ENCODE peak calls at places on chromosomes 2 and 18, in four cellular contexts. Q is WTC11, I is K562, G is GM12878. X is an unnamed sample.

GRCh38 chr2:25161055-25161781 is 7.2 kb downstream of the POMC start:
- DNase-seq in Q (peak), I (no peak), G (no peak), X (no peak)

GRCh38 chr2:28276076-28276618 is 116.5 kb upstream of the FOSL2 start:
- DNase-seq in Q (no peak), I (peak), G (peak), X (no peak)

GRCh38 chr18:56196495-56197225 is 441.7 kb downstream of the TXNL1 start:
- DNase-seq in Q (no peak), I (no peak), G (no peak), X (no peak)

GRCh38 chr2:46305177-46305576 is 8.0 kb downstream of the EPAS1 start:
- DNase-seq in Q (no peak), I (no peak), G (no peak), X (no peak)

GRCh38 chr2:21007129-21008013 is 36.5 kb downstream of the APOB start:
- DNase-seq in Q (no peak), I (no peak), G (no peak), X (no peak)

GRCh38 chr2:111671426-111672150 is 212.4 kb downstream of the ANAPC1 start:
- DNase-seq in Q (no peak), I (no peak), G (no peak), X (no peak)

GRCh38 chr2:238876232-238876630 is 28.3 kb downstream of the TWIST2 start:
- DNase-seq in Q (no peak), I (no peak), G (no peak), X (no peak)

GRCh38 chr2:3488768-3489448 is 30.4 kb downstream of the ADI1 start:
- DNase-seq in Q (no peak), I (no peak), G (no peak), X (peak)

GRCh38 chr18:37243756-37244155 is 321.8 kb downstream of the CELF4 start:
- DNase-seq in Q (peak), I (no peak), G (no peak), X (no peak)

GRCh38 chr2:109376796-109377495 is 236.8 kb downstream of the SEPTIN10 start:
- DNase-seq in Q (no peak), I (no peak), G (no peak), X (no peak)

GRCh38 chr2:208183526-208183925 is 6.3 kb downstream of the C2orf80 start:
- DNase-seq in Q (peak), I (no peak), G (no peak), X (no peak)

GRCh38 chr2:219453691-219454131 is 19.1 kb downstream of the SPEG start:
- DNase-seq in Q (no peak), I (no peak), G (no peak), X (peak)

GRCh38 chr2:226122067-226122466 is 677.6 kb downstream of the IRS1 start:
- DNase-seq in Q (no peak), I (no peak), G (no peak), X (no peak)

GRCh38 chr2:96594701-96595152 is 43.4 kb downstream of the KANSL3 start:
- DNase-seq in Q (no peak), I (no peak), G (no peak), X (no peak)

GRCh38 chr2:58594175-58594574 is 353.1 kb upstream of the FANCL start:
- DNase-seq in Q (peak), I (peak), G (no peak), X (peak)

GRCh38 chr2:218857371-218858137 is 2.1 kb upstream of the WNT6 start:
- DNase-seq in Q (no peak), I (no peak), G (no peak), X (peak)

GRCh38 chr2:110802213-110802932 is 70.0 kb downstream of the ACOXL start:
- DNase-seq in Q (no peak), I (no peak), G (no peak), X (no peak)

GRCh38 chr18:6747646-6748045 is 18.1 kb downstream of the ARHGAP28 start:
- DNase-seq in Q (no peak), I (no peak), G (no peak), X (no peak)

GRCh38 chr2:164150601-164151000 is 414.8 kb upstream of the FIGN start:
- DNase-seq in Q (no peak), I (no peak), G (no peak), X (no peak)

GRCh38 chr18:48475635-48476549 is 62.9 kb upstream of the CTIF start:
- DNase-seq in Q (peak), I (peak), G (peak), X (peak)

GRCh38 chr2:72963423-72964145 is 46.3 kb downstream of the EMX1 start:
- DNase-seq in Q (peak), I (no peak), G (no peak), X (peak)

GRCh38 chr18:76970749-76971148 is 148.4 kb downstream of the ZNF236 start:
- DNase-seq in Q (no peak), I (no peak), G (no peak), X (no peak)

GRCh38 chr2:113105047-113105446 is 22.4 kb upstream of the IL1RN start:
- DNase-seq in Q (no peak), I (peak), G (no peak), X (no peak)

GRCh38 chr18:50853863-50854271 is 25.1 kb upstream of the ME2 start:
- DNase-seq in Q (no peak), I (no peak), G (no peak), X (no peak)

GRCh38 chr18:37553633-37554398 is 11.8 kb downstream of the CELF4 start:
- DNase-seq in Q (peak), I (peak), G (no peak), X (no peak)

GRCh38 chr2:100981011-100981410 is 21.1 kb upstream of the RPL31 start:
- DNase-seq in Q (no peak), I (no peak), G (no peak), X (no peak)

GRCh38 chr2:55887351-55887750 is 36.2 kb downstream of the EFEMP1 start:
- DNase-seq in Q (no peak), I (no peak), G (no peak), X (no peak)

GRCh38 chr2:55887906-55888625 is 35.5 kb downstream of the EFEMP1 start:
- DNase-seq in Q (no peak), I (no peak), G (no peak), X (no peak)

GRCh38 chr2:55894720-55895119 is 28.9 kb downstream of the EFEMP1 start:
- DNase-seq in Q (no peak), I (no peak), G (no peak), X (no peak)

GRCh38 chr2:55888941-55889340 is 34.6 kb downstream of the EFEMP1 start:
- DNase-seq in Q (no peak), I (no peak), G (no peak), X (no peak)

DNA sequence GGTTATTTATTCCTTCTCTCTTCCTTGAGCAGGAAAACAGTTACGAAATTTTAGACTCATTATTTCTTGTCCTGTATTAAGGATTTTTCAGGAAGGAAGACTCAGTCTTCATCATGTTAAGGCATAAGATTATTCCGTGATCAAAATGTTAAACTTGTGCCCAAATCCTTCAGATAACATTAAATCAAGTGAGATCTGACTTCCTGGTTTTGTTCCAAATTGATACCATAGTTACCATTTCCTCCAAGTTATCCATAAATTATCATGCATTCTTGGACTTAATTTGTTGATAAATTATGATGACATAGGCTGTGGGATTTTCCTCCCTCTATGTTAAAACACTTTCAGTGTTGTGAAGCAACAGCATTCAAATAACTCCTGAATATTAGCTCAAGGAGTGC is 31.9 kb downstream of the EFEMP1 start:
- DNase-seq in Q (no peak), I (no peak), G (no peak), X (no peak)
- TF ChIP-seq USF1 in Q (no peak), I (no peak), G (no peak), X (no peak)

DNA sequence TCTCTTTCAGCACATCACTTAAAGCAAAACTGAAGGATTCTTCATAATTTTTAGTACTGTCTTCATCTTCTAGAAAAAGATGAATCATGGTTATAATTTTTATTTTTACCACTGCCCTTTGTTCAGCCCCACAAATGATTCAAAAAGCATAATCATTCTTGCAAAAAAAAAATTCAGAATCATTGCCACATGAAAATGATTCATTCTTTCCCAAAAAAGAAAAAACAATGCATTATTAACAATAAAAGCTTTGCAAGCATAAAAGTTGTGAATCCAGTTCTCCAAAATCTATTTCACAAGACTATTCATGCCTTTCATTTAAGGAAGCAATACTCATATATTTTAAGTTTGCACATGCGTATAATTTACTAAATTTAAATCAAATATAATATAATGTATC is 204.8 kb downstream of the RBM43 start:
- DNase-seq in Q (no peak), I (no peak), G (no peak), X (no peak)
- TF ChIP-seq USF1 in Q (no peak), I (no peak), G (no peak), X (no peak)

DNA sequence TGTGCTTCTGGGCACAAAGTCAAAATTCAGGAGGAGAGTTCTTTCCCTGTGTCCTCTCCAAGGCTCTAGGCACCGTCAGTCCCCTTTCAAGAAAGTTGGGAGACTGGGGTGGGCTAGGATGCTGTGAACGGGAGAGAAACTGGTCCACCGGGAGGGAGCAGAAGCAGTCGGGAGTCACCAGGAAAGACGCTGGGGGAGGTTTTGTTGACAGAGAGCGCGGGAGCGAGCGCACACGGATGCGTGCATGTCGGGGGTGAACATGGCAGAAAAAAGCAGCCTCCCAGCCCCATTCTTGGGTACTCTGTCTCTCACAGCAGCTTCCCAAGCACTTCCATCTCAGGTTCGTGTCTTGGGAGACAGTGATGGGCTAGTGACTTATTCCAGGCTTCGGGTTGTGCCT is 97.1 kb upstream of the PXDN start:
- DNase-seq in Q (no peak), I (no peak), G (no peak), X (no peak)
- TF ChIP-seq USF1 in Q (no peak), I (no peak), G (no peak), X (no peak)

GRCh38 chr18:3661121-3661520 is 211.1 kb downstream of the TGIF1 start:
- DNase-seq in Q (no peak), I (peak), G (no peak), X (no peak)
- TF ChIP-seq USF1 in Q (no peak), I (no peak), G (no peak), X (no peak)

GRCh38 chr18:7898181-7898580 is 331.1 kb downstream of the PTPRM start:
- DNase-seq in Q (no peak), I (no peak), G (no peak), X (no peak)

GRCh38 chr18:7901657-7902056 is 334.5 kb downstream of the PTPRM start:
- DNase-seq in Q (no peak), I (no peak), G (no peak), X (no peak)

GRCh38 chr18:7896164-7896563 is 329.0 kb downstream of the PTPRM start:
- DNase-seq in Q (no peak), I (no peak), G (no peak), X (no peak)

GRCh38 chr18:7897119-7897518 is 330.0 kb downstream of the PTPRM start:
- DNase-seq in Q (no peak), I (no peak), G (no peak), X (no peak)

GRCh38 chr18:7899078-7899477 is 332.0 kb downstream of the PTPRM start:
- DNase-seq in Q (no peak), I (no peak), G (no peak), X (no peak)
- TF ChIP-seq USF1 in Q (no peak), I (no peak), G (no peak), X (no peak)

DNA sequence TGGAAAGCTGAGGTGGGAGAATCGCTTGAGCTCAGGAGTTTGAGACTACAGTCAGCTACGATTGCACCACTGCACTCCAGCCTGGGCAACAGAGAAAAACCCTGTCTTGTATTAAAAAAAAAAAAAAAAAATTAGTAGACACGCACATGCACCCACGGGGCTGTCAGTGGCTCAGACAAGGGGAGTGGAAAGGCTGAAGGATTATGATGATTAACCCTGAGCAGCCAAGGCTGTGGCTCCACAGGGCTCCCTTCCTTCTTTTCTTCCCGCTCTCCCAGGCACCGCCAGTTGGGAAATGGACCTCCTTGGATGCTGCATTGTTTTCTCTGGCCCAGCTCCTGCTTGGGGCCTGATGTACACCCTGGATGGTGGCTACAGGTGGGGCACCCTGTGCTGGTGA is 49.0 kb upstream of the RAB6C start:
- DNase-seq in Q (no peak), I (no peak), G (no peak), X (no peak)
- TF ChIP-seq USF1 in Q (no peak), I (no peak), G (no peak), X (no peak)

DNA sequence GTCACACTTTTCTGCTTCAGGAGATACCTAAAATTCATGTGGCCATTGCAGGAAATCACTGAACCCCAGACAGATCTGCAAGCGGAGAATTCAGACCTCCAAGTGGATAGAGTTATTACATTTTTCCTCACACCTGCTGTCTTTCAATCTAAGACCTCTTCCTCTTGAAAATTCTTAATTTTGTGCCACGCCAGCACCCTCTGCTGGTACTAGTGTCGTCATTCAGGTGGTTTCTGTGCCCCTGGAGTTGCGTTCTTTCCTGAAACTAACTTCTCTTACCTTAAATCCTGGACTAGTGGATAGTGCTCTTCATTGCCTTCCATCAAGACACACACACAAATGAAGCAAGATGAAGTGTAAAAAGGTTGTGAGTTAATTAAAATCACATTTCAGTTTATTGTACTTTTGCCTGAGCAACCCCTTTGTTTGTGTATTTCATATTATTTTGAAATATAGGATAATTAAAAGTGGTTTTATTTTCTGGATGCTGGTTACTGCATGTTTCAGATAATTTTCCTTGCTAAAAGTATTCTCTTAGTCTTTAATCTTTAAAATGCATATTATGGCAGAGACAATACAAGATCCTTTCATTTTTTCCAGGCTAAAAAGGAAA is 1.6 kb upstream of the DNER start:
- DNase-seq in Q (peak), I (peak), G (no peak), X (peak)
- TF ChIP-seq USF1 in Q (no peak), I (no peak), G (no peak), X (no peak)

X was measured in SK-N-SH.